ENCODE peak calls at places on chromosome 1, in nine cellular contexts. B is body of pancreas, K is stomach, C is right lobe of liver, N is H54, A is A549, G is adrenal gland, L is esophagus squamous epithelium, X is heart left ventricle. W is an unnamed sample.

GRCh38 chr1:16442273-16442672 is 1.7 kb downstream of the NECAP2 start:
- DNase-seq in B (no peak), K (no peak), C (no peak), N (no peak), A (no peak), G (no peak), L (no peak), X (no peak), W (no peak)

GRCh38 chr1:47759581-47760247 is 237.5 kb downstream of the TRABD2B start:
- DNase-seq in B (no peak), K (no peak), C (no peak), N (no peak), A (no peak), G (no peak), L (no peak), X (no peak), W (no peak)

GRCh38 chr1:87329051-87329755 is 523 bp downstream of the LMO4 start:
- DNase-seq in B (peak), K (peak), C (peak), N (peak), A (peak), G (peak), L (no peak), X (peak), W (peak)

GRCh38 chr1:206736878-206737728 is 33.5 kb upstream of the IL19 start:
- DNase-seq in B (no peak), K (no peak), C (no peak), N (no peak), A (no peak), G (no peak), L (no peak), X (no peak), W (no peak)

GRCh38 chr1:156293098-156293434 is 2.4 kb downstream of the GLMP start:
- DNase-seq in B (no peak), K (no peak), C (no peak), N (no peak), A (no peak), G (no peak), L (no peak), X (no peak), W (no peak)

GRCh38 chr1:110915804-110916203 is 42.9 kb downstream of the CD53 start:
- DNase-seq in B (no peak), K (no peak), C (no peak), N (no peak), A (no peak), G (no peak), L (no peak), X (no peak), W (no peak)

GRCh38 chr1:63487336-63488065 is 35.5 kb downstream of the ITGB3BP start:
- DNase-seq in B (no peak), K (no peak), C (no peak), N (no peak), A (no peak), G (no peak), L (no peak), X (no peak), W (peak)

GRCh38 chr1:59136541-59137335 is 160.2 kb upstream of the FGGY start:
- DNase-seq in B (no peak), K (no peak), C (peak), N (no peak), A (no peak), G (no peak), L (no peak), X (no peak), W (no peak)

GRCh38 chr1:20115479-20115878 is 3.9 kb downstream of the PLA2G2D start:
- DNase-seq in B (no peak), K (no peak), C (no peak), N (no peak), A (no peak), G (no peak), L (no peak), X (no peak), W (no peak)

GRCh38 chr1:218643926-218644325 is 298.8 kb downstream of the TGFB2 start:
- DNase-seq in B (no peak), K (no peak), C (no peak), N (no peak), A (no peak), G (no peak), L (no peak), X (no peak), W (no peak)

GRCh38 chr1:92299477-92300125 is 742 bp downstream of the RPAP2 start:
- DNase-seq in B (no peak), K (no peak), C (no peak), N (peak), A (no peak), G (no peak), L (no peak), X (no peak), W (no peak)

GRCh38 chr1:201907621-201908020 is 18.9 kb downstream of the SHISA4 start:
- DNase-seq in B (no peak), K (no peak), C (no peak), N (no peak), A (no peak), G (no peak), L (no peak), X (no peak), W (no peak)

GRCh38 chr1:204286841-204287387 is 72.8 kb downstream of the PLEKHA6 start:
- DNase-seq in B (peak), K (peak), C (peak), N (no peak), A (peak), G (no peak), L (no peak), X (peak), W (no peak)

GRCh38 chr1:69976896-69977295 is 228.5 kb downstream of the LRRC40 start:
- DNase-seq in B (no peak), K (no peak), C (no peak), N (no peak), A (no peak), G (no peak), L (no peak), X (peak), W (peak)

GRCh38 chr1:201877877-201878339 is 10.8 kb upstream of the SHISA4 start:
- DNase-seq in B (peak), K (no peak), C (no peak), N (no peak), A (peak), G (peak), L (no peak), X (no peak), W (peak)

GRCh38 chr1:30654188-30654587 is 69.2 kb downstream of the MATN1 start:
- DNase-seq in B (no peak), K (no peak), C (no peak), N (no peak), A (no peak), G (no peak), L (no peak), X (no peak), W (no peak)

GRCh38 chr1:208304193-208304712 is 60.1 kb upstream of the PLXNA2 start:
- DNase-seq in B (no peak), K (no peak), C (no peak), N (no peak), A (no peak), G (no peak), L (no peak), X (no peak), W (no peak)

GRCh38 chr1:182614796-182615451 is 10.7 kb upstream of the RGS16 start:
- DNase-seq in B (peak), K (peak), C (peak), N (peak), A (peak), G (peak), L (no peak), X (peak), W (peak)
- TF ChIP-seq POLR2A in B (peak), K (no peak), C (peak), N (peak), A (no peak), G (peak), L (peak), X (peak), W (no peak)

GRCh38 chr1:209825591-209826433 is 2.0 kb upstream of the UTP25 start:
- DNase-seq in B (no peak), K (no peak), C (no peak), N (no peak), A (no peak), G (no peak), L (no peak), X (no peak), W (no peak)

GRCh38 chr1:209829716-209830115 is 1.9 kb downstream of the UTP25 start:
- DNase-seq in B (no peak), K (no peak), C (no peak), N (no peak), A (no peak), G (no peak), L (no peak), X (no peak), W (peak)

GRCh38 chr1:209827384-209828261 is at the start of gene UTP25:
- DNase-seq in B (peak), K (peak), C (peak), N (peak), A (peak), G (peak), L (peak), X (peak), W (peak)

GRCh38 chr1:209831615-209832014 is 3.8 kb downstream of the UTP25 start:
- DNase-seq in B (no peak), K (no peak), C (no peak), N (no peak), A (no peak), G (no peak), L (no peak), X (no peak), W (peak)

GRCh38 chr1:209830722-209831121 is 3.0 kb downstream of the UTP25 start:
- DNase-seq in B (no peak), K (no peak), C (no peak), N (no peak), A (no peak), G (no peak), L (no peak), X (no peak), W (no peak)
- TF ChIP-seq POLR2A in B (no peak), K (no peak), C (no peak), N (no peak), A (no peak), G (no peak), L (no peak), X (no peak), W (no peak)

GRCh38 chr1:72281637-72282270 is 585 bp downstream of the NEGR1 start:
- DNase-seq in B (peak), K (no peak), C (no peak), N (no peak), A (no peak), G (peak), L (no peak), X (no peak), W (peak)

GRCh38 chr1:72282271-72282656 is at the start of gene NEGR1:
- DNase-seq in B (peak), K (no peak), C (peak), N (peak), A (no peak), G (peak), L (no peak), X (peak), W (peak)

GRCh38 chr1:72284084-72284397 is 1.7 kb upstream of the NEGR1 start:
- DNase-seq in B (no peak), K (no peak), C (no peak), N (no peak), A (no peak), G (no peak), L (no peak), X (no peak), W (no peak)

GRCh38 chr1:72283204-72284083 is 1.1 kb upstream of the NEGR1 start:
- DNase-seq in B (peak), K (peak), C (peak), N (peak), A (no peak), G (peak), L (no peak), X (peak), W (peak)

GRCh38 chr1:72282690-72283203 is 408 bp upstream of the NEGR1 start:
- DNase-seq in B (peak), K (peak), C (peak), N (peak), A (no peak), G (peak), L (no peak), X (peak), W (peak)
- TF ChIP-seq POLR2A in B (peak), K (no peak), C (no peak), N (no peak), A (no peak), G (no peak), L (peak), X (peak), W (peak)

GRCh38 chr1:161225534-161226319 is at the start of gene TOMM40L:
- DNase-seq in B (peak), K (peak), C (peak), N (peak), A (peak), G (peak), L (peak), X (peak), W (peak)
- TF ChIP-seq POLR2A in B (peak), K (no peak), C (peak), N (peak), A (peak), G (no peak), L (no peak), X (peak), W (no peak)

GRCh38 chr1:1775364-1776226 is 2.7 kb downstream of the NADK start:
- DNase-seq in B (no peak), K (no peak), C (no peak), N (no peak), A (no peak), G (no peak), L (no peak), X (no peak), W (no peak)
- TF ChIP-seq POLR2A in B (no peak), K (no peak), C (no peak), N (no peak), A (no peak), G (no peak), L (no peak), X (no peak), W (no peak)

GRCh38 chr1:107689157-107689556 is 275.8 kb downstream of the VAV3 start:
- DNase-seq in B (no peak), K (peak), C (no peak), N (no peak), A (no peak), G (no peak), L (no peak), X (no peak), W (no peak)

GRCh38 chr1:107689733-107690132 is 275.2 kb downstream of the VAV3 start:
- DNase-seq in B (no peak), K (no peak), C (no peak), N (no peak), A (no peak), G (no peak), L (no peak), X (no peak), W (no peak)

GRCh38 chr1:107691542-107691941 is 273.4 kb downstream of the VAV3 start:
- DNase-seq in B (no peak), K (no peak), C (no peak), N (no peak), A (no peak), G (no peak), L (no peak), X (no peak), W (no peak)

GRCh38 chr1:107690491-107690890 is 274.5 kb downstream of the VAV3 start:
- DNase-seq in B (no peak), K (no peak), C (no peak), N (no peak), A (no peak), G (no peak), L (no peak), X (no peak), W (no peak)

DNA sequence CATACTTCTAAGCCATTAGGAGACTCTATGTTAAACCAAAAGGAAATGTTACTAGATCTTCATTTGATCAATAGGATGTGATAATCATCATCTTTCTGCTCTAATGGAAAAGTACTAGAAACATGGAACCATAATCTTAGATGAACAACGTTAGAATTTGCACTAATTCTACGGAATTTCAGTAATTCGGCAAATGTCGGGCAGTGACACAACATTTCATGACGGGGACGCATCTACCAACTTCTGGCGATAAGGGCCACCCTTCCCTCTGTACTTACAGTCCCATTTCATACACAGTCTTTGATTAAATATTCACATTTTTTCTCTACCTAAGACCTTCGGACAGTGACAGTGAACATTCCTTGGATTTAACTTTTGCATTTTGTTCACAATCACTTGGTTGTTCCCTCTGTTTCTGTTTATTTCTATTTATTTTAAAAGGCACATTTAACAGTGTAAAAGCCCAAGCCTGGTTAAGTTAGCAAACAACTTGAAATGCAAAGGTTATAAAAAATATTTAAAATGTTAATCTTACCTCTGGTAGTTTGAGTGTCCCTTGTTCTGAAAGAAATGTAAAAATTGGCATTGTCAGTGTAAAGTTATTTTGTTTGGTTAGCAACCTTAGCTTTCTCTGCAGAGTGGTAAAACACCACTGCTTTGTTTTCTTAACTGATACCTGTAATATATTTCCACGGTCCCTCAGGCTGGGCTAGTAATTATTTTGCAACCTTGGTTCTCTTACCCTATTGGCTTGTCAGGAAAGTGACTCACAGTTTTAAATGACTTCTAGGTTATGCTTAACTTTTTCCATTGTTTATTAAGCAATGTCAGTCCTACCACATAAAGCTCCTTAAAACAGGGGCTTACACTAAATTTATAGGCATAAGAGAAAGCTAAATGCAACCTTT is 276.9 kb downstream of the VAV3 start:
- DNase-seq in B (no peak), K (no peak), C (no peak), N (no peak), A (peak), G (no peak), L (no peak), X (no peak), W (no peak)
- TF ChIP-seq POLR2A in B (peak), K (no peak), C (no peak), N (no peak), A (no peak), G (no peak), L (peak), X (no peak), W (no peak)

DNA sequence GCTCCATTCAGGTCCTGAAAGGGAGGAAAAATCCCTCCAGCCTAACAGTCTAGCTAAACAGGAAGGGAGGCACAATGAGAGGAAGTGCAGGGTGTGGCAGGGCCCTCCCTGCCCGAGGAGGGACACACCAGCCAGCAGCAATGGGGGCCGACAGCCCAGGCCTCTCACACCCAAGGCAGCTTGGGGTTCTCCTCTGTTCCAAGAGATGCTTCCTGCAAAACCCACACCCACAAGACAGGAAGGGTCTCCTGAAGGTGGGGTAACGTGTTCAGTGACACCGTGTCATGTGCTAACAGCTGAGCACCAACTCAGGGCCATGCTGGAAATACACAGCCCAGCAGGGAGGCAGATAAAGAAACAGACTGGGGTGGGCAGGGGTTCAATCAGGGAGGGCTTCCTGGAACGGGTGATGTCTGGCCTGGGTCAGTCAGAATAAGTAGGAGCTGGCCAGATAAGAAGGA is 10.2 kb downstream of the ECE1 start:
- DNase-seq in B (no peak), K (no peak), C (no peak), N (no peak), A (no peak), G (no peak), L (no peak), X (peak), W (no peak)
- TF ChIP-seq POLR2A in B (no peak), K (no peak), C (no peak), N (no peak), A (no peak), G (no peak), L (no peak), X (no peak), W (no peak)

DNA sequence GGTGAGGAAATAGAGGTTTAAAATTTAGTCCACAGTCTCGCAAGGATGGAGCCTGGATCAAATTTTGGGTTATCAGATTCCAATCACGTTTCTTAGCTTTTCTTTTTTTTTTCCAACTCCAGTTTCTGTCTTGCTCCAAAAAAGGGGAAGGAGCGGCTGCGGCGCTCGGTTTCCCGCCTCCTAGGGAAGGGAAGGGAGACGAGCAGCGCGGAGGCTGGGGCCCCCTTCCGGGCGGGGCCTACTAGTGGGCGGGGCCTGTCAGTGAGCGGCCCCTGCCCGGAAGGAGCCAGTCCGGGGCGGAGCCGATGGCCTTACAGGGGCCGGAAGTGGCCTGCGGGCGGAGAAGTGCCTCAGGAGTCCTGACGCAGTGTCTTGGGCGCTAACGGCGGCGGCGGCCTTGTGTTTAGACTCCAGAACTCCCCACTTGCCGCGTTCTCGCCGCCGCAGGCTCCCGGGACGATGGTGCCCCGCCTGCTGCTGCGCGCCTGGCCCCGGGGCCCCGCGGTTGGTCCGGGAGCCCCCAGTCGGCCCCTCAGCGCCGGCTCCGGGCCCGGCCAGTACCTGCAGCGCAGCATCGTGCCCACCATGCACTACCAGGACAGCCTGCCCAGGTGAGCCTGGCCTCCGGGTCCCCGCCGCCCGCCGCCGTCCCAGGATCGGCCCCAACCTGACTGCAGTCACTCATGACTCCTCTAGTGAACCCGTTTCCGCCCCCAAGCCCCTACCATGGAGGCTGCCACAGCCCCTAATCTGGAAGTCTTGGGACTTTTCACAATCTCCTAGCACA is at the start of gene CPT2:
- DNase-seq in B (peak), K (peak), C (peak), N (peak), A (peak), G (peak), L (peak), X (peak), W (peak)
- TF ChIP-seq POLR2A in B (peak), K (peak), C (peak), N (peak), A (peak), G (peak), L (peak), X (peak), W (peak)

W was measured in IMR-90.